ENCODE peak calls at places on chromosomes 12 and 14, in seven cellular contexts. L is AG10803, R is HFF-Myc, V is HCT116, O is heart left ventricle, Q is upper lobe of left lung, X is cardiac muscle cell. U is an unnamed sample.
A peak's percentile ranks its signal among the peaks of the same experiment; 100 is the strongest.

GRCh38 chr12:105454688-105455087 is 124.2 kb downstream of the C12orf75 start:
- DNase-seq in L (no peak), R (no peak), V (no peak), O (no peak), Q (no peak), X (no peak), U (no peak)

GRCh38 chr12:50224026-50224692 is 57.0 kb upstream of the CERS5 start:
- DNase-seq in L (peak; percentile 42), R (no peak), V (peak; percentile 92), O (no peak), Q (no peak), X (no peak), U (no peak)

GRCh38 chr12:29350080-29350479 is 30.9 kb downstream of the ERGIC2 start:
- DNase-seq in L (peak; percentile 74), R (peak; percentile 1), V (no peak), O (no peak), Q (no peak), X (peak; percentile 70), U (peak; percentile 24)

GRCh38 chr12:119843100-119843499 is 34.0 kb downstream of the CIT start:
- DNase-seq in L (peak; percentile 93), R (no peak), V (no peak), O (no peak), Q (no peak), X (peak; percentile 85), U (peak; percentile 73)

GRCh38 chr14:36979863-36980262 is 192.5 kb downstream of the SLC25A21 start:
- DNase-seq in L (no peak), R (no peak), V (no peak), O (no peak), Q (no peak), X (no peak), U (no peak)

GRCh38 chr12:84361651-84362551 is 550.7 kb downstream of the SLC6A15 start:
- DNase-seq in L (no peak), R (no peak), V (no peak), O (no peak), Q (peak; percentile 77), X (no peak), U (no peak)

GRCh38 chr12:53063708-53064612 is 14.1 kb downstream of the TNS2 start:
- DNase-seq in L (peak; percentile 81), R (no peak), V (no peak), O (peak; percentile 80), Q (no peak), X (peak; percentile 79), U (no peak)

GRCh38 chr12:128857173-128857770 is 4.0 kb downstream of the GLT1D1 start:
- DNase-seq in L (no peak), R (no peak), V (no peak), O (no peak), Q (no peak), X (no peak), U (no peak)

GRCh38 chr14:85580536-85581165 is 50.7 kb downstream of the FLRT2 start:
- DNase-seq in L (no peak), R (no peak), V (no peak), O (no peak), Q (no peak), X (peak; percentile 63), U (no peak)

GRCh38 chr12:53078425-53079225 is 565 bp downstream of the SPRYD3 start:
- DNase-seq in L (peak; percentile 51), R (no peak), V (no peak), O (no peak), Q (no peak), X (no peak), U (no peak)

GRCh38 chr12:98256830-98257229 is 258.6 kb upstream of the TMPO start:
- DNase-seq in L (no peak), R (no peak), V (no peak), O (no peak), Q (no peak), X (no peak), U (no peak)

GRCh38 chr12:114408881-114409795 is 3.2 kb upstream of the TBX5 start:
- DNase-seq in L (peak; percentile 57), R (no peak), V (no peak), O (peak; percentile 80), Q (peak; percentile 85), X (peak; percentile 81), U (no peak)

GRCh38 chr12:123250471-123251383 is 17.5 kb downstream of the MTRFR start:
- DNase-seq in L (no peak), R (no peak), V (peak; percentile 69), O (no peak), Q (no peak), X (no peak), U (no peak)

GRCh38 chr14:32578181-32578580 is 249.1 kb downstream of the AKAP6 start:
- DNase-seq in L (no peak), R (no peak), V (no peak), O (no peak), Q (no peak), X (no peak), U (no peak)

GRCh38 chr14:103138483-103139370 is 15.5 kb downstream of the TNFAIP2 start:
- DNase-seq in L (no peak), R (no peak), V (no peak), O (no peak), Q (peak; percentile 85), X (no peak), U (no peak)

GRCh38 chr14:36657409-36658090 is 4.1 kb upstream of the PAX9 start:
- DNase-seq in L (no peak), R (no peak), V (no peak), O (no peak), Q (peak; percentile 77), X (no peak), U (no peak)

GRCh38 chr12:64392221-64392620 is 1.7 kb upstream of the C12orf56 start:
- DNase-seq in L (peak; percentile 58), R (no peak), V (no peak), O (no peak), Q (no peak), X (peak; percentile 65), U (no peak)

GRCh38 chr12:19971396-19971802 is 396.9 kb upstream of the PDE3A start:
- DNase-seq in L (peak; percentile 60), R (no peak), V (peak; percentile 6), O (no peak), Q (no peak), X (no peak), U (peak; percentile 86)

GRCh38 chr14:91311284-91311662 is 66.8 kb upstream of the GPR68 start:
- DNase-seq in L (no peak), R (no peak), V (no peak), O (no peak), Q (no peak), X (no peak), U (no peak)

GRCh38 chr12:92133795-92134637 is 11.6 kb downstream of the BTG1 start:
- DNase-seq in L (no peak), R (no peak), V (no peak), O (no peak), Q (no peak), X (no peak), U (no peak)

GRCh38 chr14:32205984-32206383 is 2.9 kb upstream of the RNU6-8 start:
- DNase-seq in L (no peak), R (no peak), V (no peak), O (no peak), Q (no peak), X (no peak), U (no peak)

GRCh38 chr14:95098984-95099599 is 58.2 kb downstream of the DICER1 start:
- DNase-seq in L (peak; percentile 81), R (peak; percentile 45), V (peak; percentile 40), O (peak; percentile 77), Q (no peak), X (peak; percentile 79), U (peak; percentile 46)
- TF ChIP-seq CTCF in L (peak; percentile 92), R (peak; percentile 72), V (peak; percentile 55), O (peak; percentile 84), Q (peak; percentile 23), X (peak; percentile 81), U (peak; percentile 83)

GRCh38 chr12:51911788-51912711 is 4.7 kb downstream of the ACVRL1 start:
- DNase-seq in L (no peak), R (no peak), V (no peak), O (peak; percentile 71), Q (no peak), X (peak; percentile 34), U (no peak)
- H3K4me3 ChIP-seq in L (no peak overlapping the region), R (no peak overlapping the region), V (peak overlapping the region; percentile 16), O (no peak overlapping the region), Q (peak overlapping the region; percentile 61), X (no peak overlapping the region), U (no peak overlapping the region)

DNA sequence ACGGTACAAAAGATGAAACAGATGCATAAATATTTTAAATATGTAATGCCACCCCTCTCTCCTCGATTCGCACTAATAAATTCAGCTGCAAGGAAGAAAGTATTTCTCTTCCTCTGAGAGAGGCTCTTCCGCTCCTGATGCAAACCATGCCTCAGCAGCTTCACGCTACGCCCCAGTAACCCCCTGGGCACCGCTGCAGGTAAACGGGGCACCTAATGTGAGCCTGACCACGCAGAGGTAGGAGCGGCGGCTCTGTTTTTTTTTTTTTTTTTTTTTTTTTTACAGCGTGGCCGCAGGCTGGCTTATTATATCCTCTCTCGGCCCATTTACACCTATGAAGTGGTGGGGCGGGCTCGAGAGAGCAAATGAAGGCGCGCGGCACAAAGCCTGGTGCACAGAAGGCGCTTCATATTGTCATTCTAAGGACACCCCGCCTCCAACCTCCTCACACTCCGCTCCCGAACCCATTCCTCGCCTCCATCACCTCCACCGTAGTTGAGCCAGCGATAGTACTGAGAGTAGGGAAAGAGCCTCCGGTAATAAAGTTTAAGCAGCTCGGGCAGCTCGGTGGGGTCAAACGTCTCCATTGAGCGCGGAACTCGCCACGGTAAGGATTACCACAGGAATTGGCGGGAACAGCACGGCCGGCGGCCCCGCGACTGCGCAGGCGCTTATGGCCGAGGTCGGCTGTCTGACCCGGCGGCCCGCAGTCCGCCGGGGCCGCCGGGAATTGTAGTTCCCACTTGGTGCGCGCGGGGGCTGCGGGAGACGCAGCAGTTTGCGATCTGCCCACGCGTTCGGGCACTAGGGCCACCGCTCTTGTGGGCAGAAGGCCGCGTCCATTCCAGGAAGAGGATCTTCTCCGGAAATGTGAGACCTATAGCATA is at the start of gene PRIM1:
- DNase-seq in L (peak; percentile 68), R (peak; percentile 29), V (peak; percentile 67), O (peak; percentile 84), Q (peak; percentile 97), X (peak; percentile 86), U (peak; percentile 22)
- TF ChIP-seq CTCF in L (peak; percentile 31), R (no peak), V (no peak), O (peak; percentile 16), Q (peak; percentile 44), X (no peak), U (no peak)

DNA sequence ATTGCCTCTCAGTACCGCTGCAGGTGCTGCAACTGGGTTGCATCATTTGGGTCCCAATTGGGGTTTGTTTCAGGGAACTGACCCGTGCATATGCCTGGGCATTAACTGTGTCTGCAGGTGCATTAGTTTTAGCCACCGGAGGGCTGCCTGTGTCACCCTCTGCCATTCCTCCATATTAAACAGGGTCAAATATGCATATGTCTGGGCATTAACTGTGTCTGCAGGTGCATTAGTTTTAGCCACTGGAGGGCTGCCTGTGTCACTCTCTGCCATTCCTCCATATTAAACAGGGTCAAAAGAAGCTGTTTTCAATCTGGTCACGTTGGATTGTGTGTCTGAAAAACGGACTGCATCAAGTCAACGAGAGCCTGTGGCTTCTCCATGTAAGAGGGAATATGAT is 1317.0 kb downstream of the TMEM121 start:
- DNase-seq in L (no peak), R (no peak), V (no peak), O (no peak), Q (no peak), X (no peak), U (no peak)
- H3K4me3 ChIP-seq in L (no peak overlapping the region), R (no peak overlapping the region), V (no peak overlapping the region), O (no peak overlapping the region), Q (peak overlapping the region; percentile 57), X (no peak overlapping the region), U (no peak overlapping the region)